ENCODE peak calls at places on chromosomes 6 and 20, in five cellular contexts. J, K, W, O and E are unnamed samples.

GRCh38 chr6:7640607-7641577 is 50.9 kb downstream of the SNRNP48 start:
- DNase-seq in O (peak), K (peak), W (no peak), J (no peak), E (peak)

GRCh38 chr6:169789944-169790927 is 38.8 kb downstream of the ERMARD start:
- DNase-seq in J (peak), K (peak), O (peak), W (peak), E (peak)

GRCh38 chr6:125111219-125111983 is 42.2 kb upstream of the TPD52L1 start:
- DNase-seq in K (no peak), W (no peak), O (no peak), J (no peak), E (no peak)

GRCh38 chr6:20334334-20334733 is 67.3 kb upstream of the E2F3 start:
- DNase-seq in J (peak), K (no peak), O (no peak), W (peak), E (no peak)

GRCh38 chr6:90216081-90216977 is 80.3 kb downstream of the BACH2 start:
- DNase-seq in K (peak), J (peak), W (peak), O (no peak), E (no peak)

GRCh38 chr6:166556871-166557322 is 29.6 kb downstream of the RAMACL start:
- DNase-seq in W (no peak), K (peak), O (peak), J (no peak), E (peak)

GRCh38 chr20:20614391-20614790 is 98.1 kb downstream of the RALGAPA2 start:
- DNase-seq in O (no peak), K (no peak), J (no peak), W (no peak), E (no peak)

GRCh38 chr20:50083034-50083433 is 29.9 kb downstream of the UBE2V1 start:
- DNase-seq in K (no peak), O (no peak), J (no peak), W (no peak), E (no peak)

GRCh38 chr20:61120595-61121515 is 131.2 kb upstream of the CDH4 start:
- DNase-seq in J (no peak), K (peak), W (peak), O (peak), E (peak)

GRCh38 chr6:29627762-29628418 is 5.1 kb downstream of the GABBR1 start:
- DNase-seq in K (peak), J (peak), W (peak), O (peak), E (peak)

GRCh38 chr6:169345198-169345597 is 91.6 kb upstream of the THBS2 start:
- DNase-seq in W (no peak), K (no peak), J (no peak), O (no peak), E (no peak)

GRCh38 chr6:43150051-43150751 is 20.9 kb upstream of the SRF start:
- DNase-seq in O (no peak), J (no peak), W (no peak), K (no peak), E (no peak)

GRCh38 chr6:43951063-43951755 is 176.0 kb downstream of the MRPL14 start:
- DNase-seq in K (peak), W (peak), J (peak), O (no peak), E (no peak)

GRCh38 chr20:33005132-33005566 is 916 bp upstream of the SUN5 start:
- DNase-seq in O (no peak), K (peak), W (peak), J (peak), E (no peak)